ENCODE peak calls at places on chromosomes 1 and 21, in six cellular contexts. D, U, V, H, J and L are unnamed samples.

GRCh38 chr1:214281902-214282695 is 1.1 kb downstream of the SMYD2 start:
- DNase-seq in D (no peak), U (no peak), V (peak), H (peak), J (no peak), L (no peak)

GRCh38 chr21:20729376-20729775 is 268.8 kb upstream of the NCAM2 start:
- DNase-seq in D (no peak), U (no peak), V (no peak), H (no peak), J (no peak), L (no peak)

GRCh38 chr1:86231076-86231475 is 74.5 kb upstream of the COL24A1 start:
- DNase-seq in D (no peak), U (no peak), V (no peak), H (no peak), J (no peak), L (no peak)

GRCh38 chr1:156376146-156376545 is 7.1 kb downstream of the RHBG start:
- DNase-seq in D (no peak), U (no peak), V (no peak), H (no peak), J (no peak), L (no peak)

GRCh38 chr1:86068126-86068805 is 88.3 kb downstream of the COL24A1 start:
- DNase-seq in D (no peak), U (no peak), V (no peak), H (no peak), J (no peak), L (no peak)

GRCh38 chr1:85584264-85584781 is 3.8 kb downstream of the CCN1 start:
- DNase-seq in D (no peak), U (no peak), V (no peak), H (no peak), J (no peak), L (no peak)

GRCh38 chr1:29736582-29737188 is 500.4 kb downstream of the PTPRU start:
- DNase-seq in D (no peak), U (no peak), V (no peak), H (peak), J (no peak), L (no peak)

GRCh38 chr1:213570487-213570886 is 417.3 kb upstream of the PROX1 start:
- DNase-seq in D (no peak), U (no peak), V (no peak), H (no peak), J (no peak), L (no peak)

DNA sequence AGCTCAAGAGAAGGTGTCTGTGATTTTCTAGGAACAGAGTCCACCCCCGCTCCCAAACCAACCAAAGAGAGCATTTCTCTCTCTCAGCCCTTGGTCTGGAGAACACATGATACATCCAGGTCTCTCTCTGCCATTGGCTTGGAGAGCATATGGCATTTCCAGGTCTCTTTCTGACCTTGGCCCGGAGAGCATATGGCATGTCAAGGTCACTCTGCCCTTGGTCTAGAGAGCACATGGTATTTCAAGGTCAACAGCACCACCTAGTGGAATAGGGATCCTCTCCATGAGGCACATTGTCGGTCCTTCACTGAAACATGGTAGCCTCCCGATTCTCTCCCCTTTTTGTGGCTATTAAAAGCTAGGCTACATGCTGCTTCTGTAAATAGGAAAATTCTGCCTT is 437.7 kb upstream of the OLFM3 start:
- DNase-seq in D (no peak), U (no peak), V (no peak), H (no peak), J (no peak), L (peak)
- TF ChIP-seq CTCF in D (peak), U (no peak), V (no peak), H (no peak), J (peak), L (peak)

GRCh38 chr1:1069711-1070676 is 4.1 kb downstream of the RNF223 start:
- DNase-seq in D (no peak), U (no peak), V (no peak), H (no peak), J (no peak), L (no peak)
- H3K4me3 ChIP-seq in D (peak), U (no peak), V (peak), H (peak), J (peak), L (peak)

GRCh38 chr1:7755448-7755847 is 15.6 kb upstream of the VAMP3 start:
- DNase-seq in D (no peak), U (no peak), V (no peak), H (no peak), J (no peak), L (no peak)
- TF ChIP-seq CTCF in D (peak), U (no peak), V (no peak), H (no peak), J (peak), L (peak)

GRCh38 chr1:208990456-208990855 is 593.1 kb upstream of the CAMK1G start:
- DNase-seq in D (no peak), U (no peak), V (no peak), H (no peak), J (no peak), L (no peak)
- H3K4me3 ChIP-seq in D (no peak), U (no peak), V (no peak), H (no peak), J (no peak), L (no peak)

DNA sequence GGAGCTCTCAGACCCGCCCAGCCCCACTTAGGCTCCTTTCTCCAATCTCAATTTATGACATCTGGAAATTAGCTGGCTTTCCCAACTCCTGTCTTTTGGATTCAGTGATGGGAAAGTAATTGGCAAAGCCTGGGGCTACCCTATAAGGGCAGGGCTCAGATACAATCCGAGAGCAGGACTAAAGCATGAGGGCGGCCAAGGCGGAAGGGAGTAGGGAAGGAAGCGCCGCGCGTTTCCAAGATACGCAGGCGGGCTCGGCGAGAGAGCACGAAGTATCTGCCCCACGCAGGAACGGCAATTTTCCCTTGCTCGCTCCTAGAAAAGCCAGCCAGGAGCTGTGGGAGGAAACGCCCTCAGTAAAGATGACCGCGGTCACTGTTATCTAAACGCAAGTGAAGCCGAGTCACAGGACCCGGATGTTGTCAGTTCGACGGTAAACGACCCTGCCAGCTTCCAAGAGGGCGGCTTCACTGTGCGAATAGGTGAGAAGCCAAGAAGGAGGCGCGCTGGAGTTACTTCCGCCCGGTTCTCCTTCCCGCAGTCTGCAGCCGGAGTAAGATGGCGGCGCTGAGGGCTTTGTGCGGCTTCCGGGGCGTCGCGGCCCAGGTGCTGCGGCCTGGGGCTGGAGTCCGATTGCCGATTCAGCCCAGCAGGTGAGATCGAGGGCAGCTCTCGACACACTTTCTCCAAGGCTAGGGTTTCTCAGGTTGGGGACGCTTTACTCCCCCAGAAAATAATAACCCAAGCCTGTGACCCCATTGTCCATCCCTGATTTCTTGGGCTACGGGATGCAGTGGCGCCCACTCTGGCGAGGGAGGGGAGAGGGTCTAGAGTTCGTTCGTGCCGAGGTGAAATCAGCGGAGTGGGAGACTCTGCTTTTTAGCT is at the start of gene NDUFS2:
- DNase-seq in D (peak), U (peak), V (peak), H (peak), J (peak), L (peak)
- TF ChIP-seq CTCF in D (peak), U (no peak), V (no peak), H (no peak), J (no peak), L (peak)

DNA sequence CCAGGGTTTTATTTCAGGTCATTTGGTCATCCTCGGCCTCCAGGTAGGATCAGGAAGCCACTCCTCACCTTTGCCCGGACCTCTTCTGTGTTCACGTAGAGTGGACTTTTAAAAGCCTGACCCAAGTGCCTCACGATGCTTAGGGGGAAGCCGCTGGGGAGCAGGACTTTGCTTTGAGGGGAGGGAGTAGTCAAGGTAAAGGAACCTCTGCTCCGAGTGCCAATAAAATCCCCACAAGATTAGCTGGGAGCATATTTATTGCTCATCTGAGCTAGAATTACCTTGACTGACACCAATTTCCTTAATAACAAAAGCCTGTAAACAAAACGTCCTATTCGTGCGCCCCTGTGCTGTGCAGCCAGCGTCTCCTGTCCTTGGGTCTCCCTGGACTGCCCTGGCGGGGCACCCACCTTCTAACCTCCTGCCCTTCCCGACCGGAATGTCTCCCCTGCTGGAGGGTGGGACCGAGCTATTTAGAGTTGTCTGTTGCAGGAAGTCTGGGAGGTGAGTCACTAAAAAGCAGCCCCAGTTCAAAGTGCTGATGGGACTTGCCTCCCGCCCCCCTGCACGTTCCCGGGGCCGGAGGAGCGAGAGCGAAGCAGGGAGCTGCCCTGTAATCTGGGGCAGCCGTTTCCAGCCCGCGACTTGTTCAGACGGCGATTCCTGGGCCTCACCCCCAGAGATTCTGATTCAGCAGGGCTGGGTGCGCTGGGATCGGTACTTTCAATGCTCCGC is 818 bp upstream of the DHRS3 start:
- DNase-seq in D (peak), U (peak), V (peak), H (peak), J (no peak), L (no peak)
- H3K4me3 ChIP-seq in D (peak), U (peak), V (peak), H (peak), J (peak), L (peak)

DNA sequence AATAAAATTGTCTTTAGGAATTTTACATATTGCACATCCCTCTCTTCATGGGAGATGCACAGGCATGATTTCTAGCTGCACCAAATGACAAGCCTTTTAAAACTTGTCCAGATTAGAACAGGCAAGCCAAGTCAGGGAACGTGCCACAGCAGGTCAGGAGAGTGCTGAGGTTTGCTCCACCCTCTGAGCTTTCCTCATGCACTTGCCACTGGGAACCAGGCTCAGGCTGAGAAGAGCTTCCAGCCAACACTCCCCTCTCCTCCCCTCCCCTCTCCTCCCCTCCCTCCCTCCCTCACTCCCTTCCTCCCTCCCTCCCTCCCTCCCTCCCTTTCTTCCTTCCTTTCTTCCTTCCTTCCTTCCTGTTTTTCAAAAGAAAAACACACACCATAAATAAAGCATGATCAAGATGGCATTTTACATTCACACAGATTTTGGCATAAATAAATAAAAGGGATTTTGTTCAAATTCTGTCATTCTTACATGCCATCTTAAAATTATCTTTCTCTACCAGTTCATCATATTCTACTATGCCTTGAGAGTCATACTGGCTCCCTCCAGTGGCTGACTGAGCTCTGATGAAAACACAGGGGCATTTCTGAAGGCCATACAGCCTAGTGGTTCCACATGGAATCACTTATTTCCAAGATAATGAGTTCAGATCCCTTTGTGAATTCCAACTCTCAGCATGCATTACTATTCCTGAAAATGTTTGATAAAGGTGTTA is 622.8 kb upstream of the PKN2 start:
- DNase-seq in D (no peak), U (no peak), V (no peak), H (peak), J (no peak), L (no peak)
- TF ChIP-seq CTCF in D (peak), U (peak), V (peak), H (peak), J (peak), L (peak)

GRCh38 chr1:226825746-226826100 is 44.7 kb upstream of the PSEN2 start:
- DNase-seq in D (no peak), U (no peak), V (no peak), H (no peak), J (no peak), L (no peak)

GRCh38 chr1:226826479-226827245 is 43.8 kb upstream of the PSEN2 start:
- DNase-seq in D (no peak), U (no peak), V (no peak), H (no peak), J (no peak), L (no peak)

GRCh38 chr1:226827458-226827857 is 43.0 kb upstream of the PSEN2 start:
- DNase-seq in D (peak), U (peak), V (peak), H (peak), J (no peak), L (no peak)

GRCh38 chr1:226829105-226829504 is 41.3 kb upstream of the PSEN2 start:
- DNase-seq in D (no peak), U (no peak), V (no peak), H (no peak), J (no peak), L (no peak)

GRCh38 chr1:226827968-226828513 is 42.4 kb upstream of the PSEN2 start:
- DNase-seq in D (peak), U (peak), V (peak), H (peak), J (peak), L (peak)
- H3K4me3 ChIP-seq in D (peak), U (no peak), V (peak), H (no peak), J (no peak), L (peak)